ENCODE peak calls at places on chromosomes 11 and 22, in five cellular contexts. One of them, this sample, is unnamed. For H4K20me1, the result is how much of the 10 kb centered on the place peaks cover.

GRCh38 chr22:20530368-20531153 is 23.2 kb downstream of the MED15 start:
- DNase-seq in neural progenitor cell: no peak
- DNase-seq in OCI-LY7: no peak
- DNase-seq in HCT116: peak
- DNase-seq in GM23248: peak
- DNase-seq in this sample: peak

GRCh38 chr11:70537576-70538571 is 139.5 kb downstream of the CTTN start:
- DNase-seq in HCT116: no peak
- DNase-seq in GM23248: no peak
- DNase-seq in OCI-LY7: no peak
- DNase-seq in neural progenitor cell: no peak
- DNase-seq in this sample: no peak

GRCh38 chr11:16958833-16959232 is 55.4 kb downstream of the PLEKHA7 start:
- DNase-seq in neural progenitor cell: no peak
- DNase-seq in HCT116: no peak
- DNase-seq in OCI-LY7: peak
- DNase-seq in GM23248: no peak
- DNase-seq in this sample: no peak

GRCh38 chr22:44577391-44578114 is 79.5 kb upstream of the RTL6 start:
- DNase-seq in GM23248: no peak
- DNase-seq in OCI-LY7: no peak
- DNase-seq in HCT116: no peak
- DNase-seq in neural progenitor cell: no peak
- DNase-seq in this sample: no peak

GRCh38 chr22:45781459-45781858 is 109.8 kb downstream of the ATXN10 start:
- DNase-seq in neural progenitor cell: no peak
- DNase-seq in GM23248: no peak
- DNase-seq in HCT116: no peak
- DNase-seq in OCI-LY7: no peak
- DNase-seq in this sample: no peak

GRCh38 chr11:11036185-11037161 is 178.6 kb upstream of the ZBED5 start:
- DNase-seq in HCT116: peak
- DNase-seq in OCI-LY7: peak
- DNase-seq in GM23248: peak
- DNase-seq in neural progenitor cell: peak
- DNase-seq in this sample: peak

GRCh38 chr22:22061085-22062077 is 78.8 kb upstream of the TOP3B start:
- DNase-seq in neural progenitor cell: no peak
- DNase-seq in HCT116: peak
- DNase-seq in GM23248: peak
- DNase-seq in OCI-LY7: peak
- DNase-seq in this sample: no peak

GRCh38 chr11:113341388-113342165 is 27.2 kb downstream of the TTC12 start:
- DNase-seq in neural progenitor cell: no peak
- DNase-seq in GM23248: no peak
- DNase-seq in OCI-LY7: no peak
- DNase-seq in HCT116: no peak
- DNase-seq in this sample: no peak

GRCh38 chr11:3803726-3804510 is 4.4 kb upstream of the PGAP2 start:
- DNase-seq in HCT116: no peak
- DNase-seq in OCI-LY7: no peak
- DNase-seq in neural progenitor cell: no peak
- DNase-seq in GM23248: peak
- DNase-seq in this sample: peak

GRCh38 chr11:108592591-108593213 is 866 bp downstream of the EXPH5 start:
- DNase-seq in neural progenitor cell: no peak
- DNase-seq in GM23248: peak
- DNase-seq in OCI-LY7: no peak
- DNase-seq in HCT116: no peak
- DNase-seq in this sample: no peak

GRCh38 chr11:112016765-112017356 is 8.3 kb upstream of the DLAT start:
- DNase-seq in GM23248: peak
- DNase-seq in neural progenitor cell: no peak
- DNase-seq in OCI-LY7: no peak
- DNase-seq in HCT116: no peak
- DNase-seq in this sample: peak

GRCh38 chr11:18324381-18324780 is 2.0 kb downstream of the GTF2H1 start:
- DNase-seq in HCT116: no peak
- DNase-seq in GM23248: no peak
- DNase-seq in neural progenitor cell: no peak
- DNase-seq in OCI-LY7: peak
- DNase-seq in this sample: no peak

GRCh38 chr11:75325713-75326438 is 25.6 kb downstream of the ARRB1 start:
- DNase-seq in OCI-LY7: no peak
- DNase-seq in neural progenitor cell: no peak
- DNase-seq in GM23248: peak
- DNase-seq in HCT116: peak
- DNase-seq in this sample: peak

GRCh38 chr11:88384004-88384677 is 46.6 kb upstream of the CTSC start:
- DNase-seq in OCI-LY7: no peak
- DNase-seq in neural progenitor cell: no peak
- DNase-seq in HCT116: peak
- DNase-seq in GM23248: peak
- DNase-seq in this sample: peak

GRCh38 chr11:32173435-32173834 is 82.6 kb downstream of the RCN1 start:
- DNase-seq in neural progenitor cell: peak
- DNase-seq in OCI-LY7: no peak
- DNase-seq in GM23248: peak
- DNase-seq in HCT116: peak
- DNase-seq in this sample: peak

GRCh38 chr11:57556041-57556440 is 11.4 kb downstream of the UBE2L6 start:
- DNase-seq in GM23248: no peak
- DNase-seq in OCI-LY7: no peak
- DNase-seq in HCT116: no peak
- DNase-seq in neural progenitor cell: no peak
- DNase-seq in this sample: no peak

GRCh38 chr22:46108564-46109473 is 41.5 kb upstream of the PPARA start:
- DNase-seq in HCT116: no peak
- DNase-seq in neural progenitor cell: peak
- DNase-seq in GM23248: peak
- DNase-seq in OCI-LY7: no peak
- DNase-seq in this sample: peak

GRCh38 chr11:127275771-127276170 is 275.2 kb upstream of the KIRREL3 start:
- DNase-seq in HCT116: no peak
- DNase-seq in GM23248: no peak
- DNase-seq in neural progenitor cell: no peak
- DNase-seq in OCI-LY7: no peak
- DNase-seq in this sample: no peak

GRCh38 chr11:6559375-6559774 is 44.0 kb downstream of the RRP8 start:
- DNase-seq in HCT116: no peak
- DNase-seq in GM23248: no peak
- DNase-seq in neural progenitor cell: no peak
- DNase-seq in OCI-LY7: no peak
- DNase-seq in this sample: no peak

GRCh38 chr22:50236731-50237409 is 8.0 kb downstream of the TUBGCP6 start:
- DNase-seq in neural progenitor cell: peak
- DNase-seq in HCT116: no peak
- DNase-seq in GM23248: peak
- DNase-seq in OCI-LY7: peak
- DNase-seq in this sample: no peak

GRCh38 chr11:12864316-12865156 is 144.6 kb upstream of the RASSF10 start:
- DNase-seq in HCT116: no peak
- DNase-seq in GM23248: peak
- DNase-seq in OCI-LY7: no peak
- DNase-seq in neural progenitor cell: peak
- DNase-seq in this sample: peak

GRCh38 chr11:94519478-94520084 is 7.3 kb downstream of the C11orf97 start:
- DNase-seq in HCT116: peak
- DNase-seq in neural progenitor cell: peak
- DNase-seq in OCI-LY7: peak
- DNase-seq in GM23248: peak
- DNase-seq in this sample: peak

GRCh38 chr11:2801711-2802388 is 83.7 kb downstream of the CDKN1C start:
- DNase-seq in neural progenitor cell: no peak
- DNase-seq in GM23248: no peak
- DNase-seq in HCT116: no peak
- DNase-seq in OCI-LY7: no peak
- DNase-seq in this sample: no peak

GRCh38 chr11:2138075-2138435 is 1.1 kb downstream of the IGF2 start:
- DNase-seq in HCT116: no peak
- DNase-seq in GM23248: no peak
- DNase-seq in OCI-LY7: no peak
- DNase-seq in neural progenitor cell: peak
- DNase-seq in this sample: no peak

GRCh38 chr11:45354976-45355705 is 69.0 kb upstream of the SYT13 start:
- DNase-seq in HCT116: no peak
- DNase-seq in OCI-LY7: peak
- DNase-seq in GM23248: peak
- DNase-seq in neural progenitor cell: peak
- DNase-seq in this sample: peak

GRCh38 chr22:44181912-44182590 is 1.3 kb downstream of the PARVG start:
- DNase-seq in neural progenitor cell: no peak
- DNase-seq in OCI-LY7: no peak
- DNase-seq in HCT116: no peak
- DNase-seq in GM23248: no peak
- DNase-seq in this sample: no peak

GRCh38 chr11:112005422-112006094 is 19.6 kb upstream of the DLAT start:
- DNase-seq in OCI-LY7: no peak
- DNase-seq in GM23248: no peak
- DNase-seq in HCT116: no peak
- DNase-seq in neural progenitor cell: no peak
- DNase-seq in this sample: no peak

GRCh38 chr22:47154621-47155081 is 392.2 kb downstream of the TBC1D22A start:
- DNase-seq in neural progenitor cell: no peak
- DNase-seq in GM23248: peak
- DNase-seq in OCI-LY7: no peak
- DNase-seq in HCT116: no peak
- DNase-seq in this sample: peak

GRCh38 chr22:49040111-49040510 is 787.6 kb downstream of the BRD1 start:
- DNase-seq in HCT116: no peak
- DNase-seq in neural progenitor cell: no peak
- DNase-seq in OCI-LY7: no peak
- DNase-seq in GM23248: no peak
- DNase-seq in this sample: no peak

GRCh38 chr22:42353883-42354727 is 78.1 kb downstream of the NFAM1 start:
- DNase-seq in GM23248: peak
- DNase-seq in HCT116: no peak
- DNase-seq in OCI-LY7: no peak
- DNase-seq in neural progenitor cell: peak
- DNase-seq in this sample: no peak

DNA sequence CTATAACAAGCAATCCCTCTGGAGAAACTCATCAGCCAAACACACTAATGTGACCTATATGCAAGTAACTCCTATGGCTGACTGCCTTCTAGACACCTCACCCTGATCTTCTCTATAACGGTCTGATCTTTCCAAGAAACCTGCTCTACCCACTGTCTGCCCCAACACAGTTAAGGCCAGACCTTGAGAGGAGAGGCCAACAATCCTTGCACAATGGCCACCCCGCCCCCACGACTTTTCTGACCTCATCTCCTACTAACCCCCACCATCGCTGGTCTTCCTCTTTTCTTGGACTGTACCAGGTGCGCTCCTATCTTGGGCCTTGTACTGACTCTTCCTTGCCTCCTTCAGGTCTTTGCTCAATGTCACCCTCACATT is 12.5 kb downstream of the HIRA start:
- DNase-seq in neural progenitor cell: no peak
- DNase-seq in OCI-LY7: peak
- DNase-seq in HCT116: no peak
- DNase-seq in GM23248: no peak
- DNase-seq in this sample: no peak
- H4K20me1 ChIP-seq in neural progenitor cell: under half
- H4K20me1 ChIP-seq in OCI-LY7: under half
- H4K20me1 ChIP-seq in HCT116: under half
- H4K20me1 ChIP-seq in GM23248: under half
- H4K20me1 ChIP-seq in this sample: under half

DNA sequence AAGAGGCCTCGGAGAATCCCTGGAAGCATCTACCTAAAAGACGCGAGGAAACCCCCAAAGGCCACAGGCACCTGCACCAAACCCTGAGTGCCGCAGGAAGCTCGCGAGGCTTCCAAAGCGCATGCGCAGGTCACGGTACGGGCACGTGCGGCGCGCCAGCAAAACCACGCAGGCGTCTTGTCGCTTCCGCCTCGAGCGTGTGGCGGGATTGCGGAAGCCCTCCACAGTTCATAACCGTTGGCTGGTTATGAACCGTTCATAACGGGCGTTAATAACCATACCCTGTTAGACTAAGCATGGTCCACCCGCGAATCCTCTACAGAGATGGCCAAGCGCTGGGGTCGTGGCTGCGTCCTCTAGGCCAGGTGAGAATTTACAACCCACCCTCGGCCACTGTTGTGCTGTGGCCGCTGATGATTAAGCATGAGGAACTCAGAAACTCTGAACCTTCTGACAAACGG is 46.4 kb downstream of the MORC2 start:
- DNase-seq in OCI-LY7: peak
- DNase-seq in HCT116: no peak
- DNase-seq in GM23248: peak
- DNase-seq in neural progenitor cell: peak
- DNase-seq in this sample: peak
- H3K4me2 ChIP-seq in OCI-LY7: peak
- H3K4me2 ChIP-seq in HCT116: no peak
- H3K4me2 ChIP-seq in GM23248: peak
- H3K4me2 ChIP-seq in neural progenitor cell: no peak
- H3K4me2 ChIP-seq in this sample: peak

GRCh38 chr11:67697846-67698245 is 23.4 kb upstream of the ALDH3B2 start:
- DNase-seq in HCT116: no peak
- DNase-seq in GM23248: no peak
- DNase-seq in OCI-LY7: no peak
- DNase-seq in neural progenitor cell: no peak
- DNase-seq in this sample: no peak

GRCh38 chr11:67700141-67700540 is 25.7 kb upstream of the ALDH3B2 start:
- DNase-seq in OCI-LY7: no peak
- DNase-seq in HCT116: no peak
- DNase-seq in GM23248: no peak
- DNase-seq in neural progenitor cell: peak
- DNase-seq in this sample: no peak

GRCh38 chr11:67698247-67698646 is 23.8 kb upstream of the ALDH3B2 start:
- DNase-seq in OCI-LY7: peak
- DNase-seq in HCT116: peak
- DNase-seq in neural progenitor cell: no peak
- DNase-seq in GM23248: peak
- DNase-seq in this sample: no peak

GRCh38 chr11:67699521-67699920 is 25.1 kb upstream of the ALDH3B2 start:
- DNase-seq in neural progenitor cell: no peak
- DNase-seq in OCI-LY7: no peak
- DNase-seq in GM23248: peak
- DNase-seq in HCT116: no peak
- DNase-seq in this sample: peak

GRCh38 chr11:67700548-67701262 is 26.3 kb upstream of the ALDH3B2 start:
- DNase-seq in GM23248: no peak
- DNase-seq in neural progenitor cell: peak
- DNase-seq in HCT116: no peak
- DNase-seq in OCI-LY7: no peak
- DNase-seq in this sample: no peak
- H3K4me3 ChIP-seq in GM23248: no peak
- H3K4me3 ChIP-seq in neural progenitor cell: no peak
- H3K4me3 ChIP-seq in HCT116: no peak
- H3K4me3 ChIP-seq in OCI-LY7: no peak
- H3K4me3 ChIP-seq in this sample: no peak

DNA sequence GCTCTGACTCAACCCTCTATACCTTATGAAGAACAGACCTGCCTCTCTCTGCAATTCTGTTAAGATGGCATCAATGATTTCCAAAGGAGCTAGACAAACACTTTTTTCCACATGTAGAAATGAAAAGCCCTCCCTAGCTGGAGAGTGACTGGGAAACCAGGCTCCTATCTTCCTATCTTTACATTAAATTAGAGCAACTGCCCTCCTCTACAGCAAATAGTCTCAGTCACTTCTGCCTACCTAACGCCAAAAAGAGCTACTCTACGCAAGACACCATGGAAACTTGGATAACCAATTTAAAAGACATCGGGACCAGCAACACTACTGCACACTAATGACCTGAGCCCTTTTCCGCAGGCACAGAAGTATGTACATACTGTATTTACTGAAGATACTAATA is 84.8 kb downstream of the MICAL3 start:
- DNase-seq in OCI-LY7: no peak
- DNase-seq in GM23248: no peak
- DNase-seq in HCT116: no peak
- DNase-seq in neural progenitor cell: no peak
- DNase-seq in this sample: no peak
- H4K20me1 ChIP-seq in OCI-LY7: under half
- H4K20me1 ChIP-seq in GM23248: under half
- H4K20me1 ChIP-seq in HCT116: under half
- H4K20me1 ChIP-seq in neural progenitor cell: half or more
- H4K20me1 ChIP-seq in this sample: under half